ENCODE peak calls at places on chromosome 5, in ten cellular contexts. J, C, D, T, O, S, H, E, V and L are unnamed samples.

GRCh38 chr5:118681655-118682054 is 306.7 kb downstream of the DTWD2 start:
- DNase-seq in J (no peak), C (no peak), D (no peak), T (no peak), O (no peak), S (no peak), H (no peak), E (no peak), V (no peak), L (no peak)

GRCh38 chr5:61139094-61139873 is 23.0 kb downstream of the SMIM15 start:
- DNase-seq in J (no peak), C (no peak), D (no peak), T (no peak), O (no peak), S (no peak), H (no peak), E (peak), V (no peak), L (peak)

GRCh38 chr5:66987949-66988838 is 208.4 kb downstream of the CD180 start:
- DNase-seq in J (no peak), C (no peak), D (peak), T (peak), O (no peak), S (no peak), H (peak), E (peak), V (no peak), L (peak)

GRCh38 chr5:159435855-159436254 is 105.6 kb upstream of the IL12B start:
- DNase-seq in J (no peak), C (no peak), D (no peak), T (no peak), O (no peak), S (no peak), H (no peak), E (no peak), V (no peak), L (no peak)

GRCh38 chr5:4361626-4362281 is 766.1 kb downstream of the IRX1 start:
- DNase-seq in J (no peak), C (no peak), D (no peak), T (no peak), O (no peak), S (no peak), H (no peak), E (no peak), V (no peak), L (no peak)

GRCh38 chr5:95846554-95847260 is 24.2 kb upstream of the GLRX start:
- DNase-seq in J (peak), C (peak), D (peak), T (peak), O (peak), S (peak), H (no peak), E (peak), V (no peak), L (peak)

GRCh38 chr5:76808142-76808691 is 10.6 kb upstream of the F2RL1 start:
- DNase-seq in J (no peak), C (no peak), D (no peak), T (no peak), O (no peak), S (no peak), H (no peak), E (no peak), V (no peak), L (no peak)

GRCh38 chr5:115601709-115602584 is at the start of gene TICAM2:
- DNase-seq in J (peak), C (peak), D (no peak), T (peak), O (peak), S (peak), H (peak), E (peak), V (peak), L (peak)

GRCh38 chr5:61162832-61163567 is 732 bp upstream of the SMIM15 start:
- DNase-seq in J (no peak), C (no peak), D (peak), T (peak), O (no peak), S (no peak), H (peak), E (no peak), V (no peak), L (peak)

GRCh38 chr5:53031695-53032096 is 42.5 kb downstream of the ITGA2 start:
- DNase-seq in J (no peak), C (no peak), D (peak), T (peak), O (no peak), S (peak), H (peak), E (peak), V (no peak), L (no peak)

GRCh38 chr5:100270323-100270771 is 264.8 kb upstream of the FAM174A start:
- DNase-seq in J (no peak), C (no peak), D (no peak), T (no peak), O (no peak), S (no peak), H (no peak), E (no peak), V (no peak), L (no peak)

GRCh38 chr5:97542469-97542868 is 359.4 kb upstream of the RIOK2 start:
- DNase-seq in J (no peak), C (no peak), D (no peak), T (no peak), O (no peak), S (no peak), H (no peak), E (no peak), V (no peak), L (no peak)

GRCh38 chr5:139371482-139372435 is 11.3 kb downstream of the SLC23A1 start:
- DNase-seq in J (no peak), C (peak), D (no peak), T (peak), O (no peak), S (peak), H (no peak), E (no peak), V (no peak), L (no peak)

GRCh38 chr5:138646671-138647070 is 71.5 kb upstream of the HSPA9 start:
- DNase-seq in J (no peak), C (no peak), D (no peak), T (no peak), O (no peak), S (no peak), H (no peak), E (no peak), V (no peak), L (no peak)

GRCh38 chr5:161086456-161086855 is 234.4 kb upstream of the ATP10B start:
- DNase-seq in J (no peak), C (no peak), D (no peak), T (peak), O (no peak), S (no peak), H (no peak), E (no peak), V (no peak), L (no peak)

GRCh38 chr5:122985954-122986721 is 50.4 kb downstream of the PPIC start:
- DNase-seq in J (no peak), C (no peak), D (no peak), T (no peak), O (no peak), S (no peak), H (no peak), E (no peak), V (no peak), L (no peak)

GRCh38 chr5:33105521-33105941 is 335.2 kb upstream of the TARS1 start:
- DNase-seq in J (no peak), C (no peak), D (no peak), T (peak), O (no peak), S (no peak), H (no peak), E (no peak), V (no peak), L (no peak)

GRCh38 chr5:138792181-138792808 is 39.1 kb downstream of the CTNNA1 start:
- DNase-seq in J (no peak), C (no peak), D (no peak), T (no peak), O (no peak), S (no peak), H (no peak), E (no peak), V (no peak), L (no peak)

GRCh38 chr5:30392897-30393296 is 800.6 kb upstream of the CDH6 start:
- DNase-seq in J (no peak), C (no peak), D (no peak), T (no peak), O (peak), S (no peak), H (no peak), E (no peak), V (no peak), L (no peak)

GRCh38 chr5:127235136-127235535 is 55.5 kb upstream of the MEGF10 start:
- DNase-seq in J (no peak), C (no peak), D (no peak), T (no peak), O (no peak), S (no peak), H (no peak), E (no peak), V (no peak), L (no peak)

GRCh38 chr5:59943721-59944120 is 50.2 kb upstream of the PDE4D start:
- DNase-seq in J (no peak), C (no peak), D (no peak), T (no peak), O (no peak), S (no peak), H (no peak), E (peak), V (no peak), L (no peak)

GRCh38 chr5:104914536-104915070 is 1352.0 kb upstream of the NUDT12 start:
- DNase-seq in J (no peak), C (no peak), D (no peak), T (no peak), O (no peak), S (no peak), H (no peak), E (no peak), V (no peak), L (no peak)

GRCh38 chr5:151793358-151793757 is 21.6 kb downstream of the G3BP1 start:
- DNase-seq in J (no peak), C (no peak), D (peak), T (no peak), O (no peak), S (no peak), H (no peak), E (no peak), V (no peak), L (no peak)

GRCh38 chr5:137328991-137329390 is 170.1 kb downstream of the SPOCK1 start:
- DNase-seq in J (no peak), C (no peak), D (no peak), T (no peak), O (no peak), S (no peak), H (no peak), E (no peak), V (no peak), L (no peak)

GRCh38 chr5:16178745-16179372 is 732 bp downstream of the MARCHF11 start:
- DNase-seq in J (no peak), C (peak), D (peak), T (peak), O (peak), S (peak), H (peak), E (peak), V (peak), L (peak)

GRCh38 chr5:80239680-80240367 is 16.0 kb downstream of the SERINC5 start:
- DNase-seq in J (no peak), C (no peak), D (no peak), T (peak), O (no peak), S (no peak), H (no peak), E (peak), V (no peak), L (no peak)

GRCh38 chr5:83342475-83342874 is 129.1 kb upstream of the VCAN start:
- DNase-seq in J (no peak), C (no peak), D (no peak), T (no peak), O (no peak), S (no peak), H (no peak), E (no peak), V (no peak), L (no peak)

GRCh38 chr5:71873202-71873601 is 154.1 kb downstream of the CARTPT start:
- DNase-seq in J (no peak), C (peak), D (no peak), T (no peak), O (no peak), S (no peak), H (no peak), E (no peak), V (no peak), L (no peak)

GRCh38 chr5:4372481-4372880 is 767.6 kb upstream of the ADAMTS16 start:
- DNase-seq in J (no peak), C (no peak), D (no peak), T (no peak), O (no peak), S (no peak), H (no peak), E (no peak), V (no peak), L (no peak)

DNA sequence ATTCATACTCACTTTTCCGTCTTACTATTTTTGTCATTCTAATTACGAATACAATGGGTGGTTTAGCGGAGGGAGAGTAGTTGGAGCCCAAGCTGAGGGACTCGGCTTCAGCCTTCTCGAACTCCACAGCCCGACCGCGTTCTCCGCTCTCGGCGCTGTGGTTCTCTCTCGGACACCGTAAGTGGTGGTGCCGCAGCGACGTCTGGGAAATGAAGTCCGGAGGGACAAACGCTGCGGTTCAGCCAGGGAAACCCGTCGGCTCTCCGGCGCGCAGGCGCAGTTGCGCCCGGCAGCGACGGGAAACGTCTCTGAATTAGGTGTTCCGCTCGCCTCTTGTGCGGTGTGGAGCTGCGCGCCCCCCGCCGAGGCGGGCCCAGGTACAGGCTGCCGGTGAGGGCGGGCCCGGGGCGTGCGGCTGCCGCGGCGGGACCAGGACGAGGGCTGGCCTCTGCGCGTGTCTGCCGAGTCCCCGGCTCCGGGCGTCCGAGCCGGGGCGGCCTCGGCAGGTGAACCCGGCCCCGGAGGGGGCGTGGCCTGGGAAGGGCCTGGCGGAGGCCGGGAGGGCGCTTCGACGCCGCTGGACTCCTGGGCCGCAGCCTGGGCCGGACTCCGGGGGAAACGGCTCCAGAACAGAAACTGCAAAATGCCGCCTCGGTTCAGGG is at the start of gene ZNF879:
- DNase-seq in J (peak), C (peak), D (peak), T (peak), O (peak), S (peak), H (no peak), E (peak), V (peak), L (peak)
- TF ChIP-seq POLR2A in J (peak), C (no peak), D (peak), T (no peak), O (no peak), S (no peak), H (no peak), E (no peak), V (peak), L (peak)

GRCh38 chr5:94725142-94725541 is 106.7 kb downstream of the SLF1 start:
- DNase-seq in J (no peak), C (no peak), D (no peak), T (no peak), O (no peak), S (no peak), H (no peak), E (no peak), V (no peak), L (no peak)
- TF ChIP-seq POLR2A in J (no peak), C (no peak), D (no peak), T (no peak), O (no peak), S (no peak), H (no peak), E (no peak), V (no peak), L (no peak)

GRCh38 chr5:143234162-143234842 is 169.2 kb downstream of the NR3C1 start:
- DNase-seq in J (no peak), C (no peak), D (peak), T (no peak), O (no peak), S (no peak), H (no peak), E (no peak), V (no peak), L (no peak)
- TF ChIP-seq POLR2A in J (no peak), C (no peak), D (no peak), T (no peak), O (no peak), S (no peak), H (no peak), E (no peak), V (no peak), L (no peak)

GRCh38 chr5:25423271-25423670 is 778.5 kb upstream of the CDH10 start:
- DNase-seq in J (no peak), C (no peak), D (no peak), T (no peak), O (no peak), S (no peak), H (no peak), E (no peak), V (no peak), L (no peak)
- TF ChIP-seq POLR2A in J (no peak), C (no peak), D (no peak), T (no peak), O (no peak), S (no peak), H (no peak), E (no peak), V (no peak), L (no peak)

DNA sequence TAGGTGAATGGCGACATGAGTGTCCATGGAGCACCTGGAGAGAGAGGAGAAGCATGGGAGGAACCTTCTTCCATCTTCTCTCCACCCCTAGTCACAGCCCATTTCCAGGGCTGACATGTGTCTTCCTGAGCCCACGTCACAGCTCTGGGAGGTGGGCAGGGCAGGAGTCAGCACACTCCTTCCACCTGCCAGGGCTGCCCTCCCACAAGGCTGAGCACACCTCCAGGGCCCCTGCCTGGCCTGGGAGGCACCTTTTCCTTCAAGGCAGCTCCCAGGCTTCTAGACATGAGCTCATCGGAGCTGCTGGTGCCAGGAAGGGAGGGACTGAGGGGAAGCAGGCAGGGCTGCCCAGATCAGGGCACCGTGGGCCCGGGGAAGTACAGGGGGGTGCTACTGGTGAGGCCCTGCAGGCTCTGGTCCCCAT is 13.6 kb upstream of the SYNPO start:
- DNase-seq in J (no peak), C (peak), D (no peak), T (no peak), O (peak), S (peak), H (no peak), E (no peak), V (peak), L (no peak)
- TF ChIP-seq POLR2A in J (peak), C (no peak), D (no peak), T (no peak), O (no peak), S (no peak), H (no peak), E (no peak), V (peak), L (no peak)

GRCh38 chr5:78984611-78985406 is at the start of gene ARSB:
- DNase-seq in J (peak), C (peak), D (peak), T (peak), O (peak), S (peak), H (peak), E (peak), V (peak), L (peak)
- TF ChIP-seq POLR2A in J (peak), C (no peak), D (peak), T (peak), O (no peak), S (peak), H (peak), E (peak), V (peak), L (peak)